ENCODE peak calls at places on chromosomes 7 and 10, in seven cellular contexts. One of them, this sample, is unnamed.

GRCh38 chr7:96084880-96085551 is 236.9 kb downstream of the SLC25A13 start:
- ATAC-seq in T-cell: no peak
- ATAC-seq in activated naive CD8-positive, alpha-beta T cell treated with anti-CD3 and anti-CD28 coated beads, Interleukin-2, amount 10 ng/mL, durations not matched to agents 7 days and 5 days: no peak
- ATAC-seq in upper lobe of right lung: no peak
- ATAC-seq in activated T-cell treated with anti-CD3 and anti-CD28 coated beads, Interleukin-2, amount 50 U/mL, for 72 hours: peak
- ATAC-seq in psoas muscle: no peak
- ATAC-seq in natural killer cell: no peak
- ATAC-seq in this sample: peak

GRCh38 chr7:131090188-131090587 is 237.5 kb upstream of the MKLN1 start:
- ATAC-seq in upper lobe of right lung: no peak
- ATAC-seq in natural killer cell: no peak
- ATAC-seq in activated naive CD8-positive, alpha-beta T cell treated with anti-CD3 and anti-CD28 coated beads, Interleukin-2, amount 10 ng/mL, durations not matched to agents 7 days and 5 days: no peak
- ATAC-seq in activated T-cell treated with anti-CD3 and anti-CD28 coated beads, Interleukin-2, amount 50 U/mL, for 72 hours: no peak
- ATAC-seq in psoas muscle: no peak
- ATAC-seq in T-cell: no peak
- ATAC-seq in this sample: no peak

GRCh38 chr7:73615886-73616285 is 8.4 kb downstream of the MLXIPL start:
- ATAC-seq in activated naive CD8-positive, alpha-beta T cell treated with anti-CD3 and anti-CD28 coated beads, Interleukin-2, amount 10 ng/mL, durations not matched to agents 7 days and 5 days: no peak
- ATAC-seq in upper lobe of right lung: no peak
- ATAC-seq in T-cell: no peak
- ATAC-seq in activated T-cell treated with anti-CD3 and anti-CD28 coated beads, Interleukin-2, amount 50 U/mL, for 72 hours: no peak
- ATAC-seq in psoas muscle: no peak
- ATAC-seq in natural killer cell: no peak
- ATAC-seq in this sample: no peak

GRCh38 chr7:114310344-114311118 is 104.1 kb upstream of the FOXP2 start:
- ATAC-seq in activated naive CD8-positive, alpha-beta T cell treated with anti-CD3 and anti-CD28 coated beads, Interleukin-2, amount 10 ng/mL, durations not matched to agents 7 days and 5 days: no peak
- ATAC-seq in activated T-cell treated with anti-CD3 and anti-CD28 coated beads, Interleukin-2, amount 50 U/mL, for 72 hours: no peak
- ATAC-seq in psoas muscle: peak
- ATAC-seq in upper lobe of right lung: peak
- ATAC-seq in T-cell: no peak
- ATAC-seq in natural killer cell: no peak
- ATAC-seq in this sample: no peak

GRCh38 chr7:17560516-17560915 is 262.1 kb downstream of the AHR start:
- ATAC-seq in activated T-cell treated with anti-CD3 and anti-CD28 coated beads, Interleukin-2, amount 50 U/mL, for 72 hours: no peak
- ATAC-seq in activated naive CD8-positive, alpha-beta T cell treated with anti-CD3 and anti-CD28 coated beads, Interleukin-2, amount 10 ng/mL, durations not matched to agents 7 days and 5 days: no peak
- ATAC-seq in natural killer cell: no peak
- ATAC-seq in psoas muscle: no peak
- ATAC-seq in T-cell: no peak
- ATAC-seq in upper lobe of right lung: no peak
- ATAC-seq in this sample: no peak

GRCh38 chr10:103651783-103652476 is 158.4 kb downstream of the NEURL1 start:
- ATAC-seq in natural killer cell: no peak
- ATAC-seq in upper lobe of right lung: no peak
- ATAC-seq in activated T-cell treated with anti-CD3 and anti-CD28 coated beads, Interleukin-2, amount 50 U/mL, for 72 hours: no peak
- ATAC-seq in psoas muscle: peak
- ATAC-seq in activated naive CD8-positive, alpha-beta T cell treated with anti-CD3 and anti-CD28 coated beads, Interleukin-2, amount 10 ng/mL, durations not matched to agents 7 days and 5 days: no peak
- ATAC-seq in T-cell: no peak
- ATAC-seq in this sample: no peak

GRCh38 chr10:122531935-122532334 is 28.6 kb upstream of the DMBT1 start:
- ATAC-seq in activated naive CD8-positive, alpha-beta T cell treated with anti-CD3 and anti-CD28 coated beads, Interleukin-2, amount 10 ng/mL, durations not matched to agents 7 days and 5 days: no peak
- ATAC-seq in psoas muscle: no peak
- ATAC-seq in T-cell: no peak
- ATAC-seq in natural killer cell: no peak
- ATAC-seq in upper lobe of right lung: peak
- ATAC-seq in activated T-cell treated with anti-CD3 and anti-CD28 coated beads, Interleukin-2, amount 50 U/mL, for 72 hours: no peak
- ATAC-seq in this sample: no peak

GRCh38 chr7:42263971-42264370 is 27.0 kb upstream of the GLI3 start:
- ATAC-seq in upper lobe of right lung: no peak
- ATAC-seq in activated T-cell treated with anti-CD3 and anti-CD28 coated beads, Interleukin-2, amount 50 U/mL, for 72 hours: no peak
- ATAC-seq in natural killer cell: no peak
- ATAC-seq in activated naive CD8-positive, alpha-beta T cell treated with anti-CD3 and anti-CD28 coated beads, Interleukin-2, amount 10 ng/mL, durations not matched to agents 7 days and 5 days: no peak
- ATAC-seq in T-cell: no peak
- ATAC-seq in psoas muscle: peak
- ATAC-seq in this sample: no peak

GRCh38 chr10:71378341-71379117 is 18.2 kb upstream of the CDH23 start:
- ATAC-seq in upper lobe of right lung: no peak
- ATAC-seq in natural killer cell: no peak
- ATAC-seq in activated T-cell treated with anti-CD3 and anti-CD28 coated beads, Interleukin-2, amount 50 U/mL, for 72 hours: no peak
- ATAC-seq in activated naive CD8-positive, alpha-beta T cell treated with anti-CD3 and anti-CD28 coated beads, Interleukin-2, amount 10 ng/mL, durations not matched to agents 7 days and 5 days: no peak
- ATAC-seq in T-cell: no peak
- ATAC-seq in psoas muscle: no peak
- ATAC-seq in this sample: peak

GRCh38 chr7:5508698-5509097 is 85.1 kb upstream of the TNRC18 start:
- ATAC-seq in upper lobe of right lung: no peak
- ATAC-seq in activated naive CD8-positive, alpha-beta T cell treated with anti-CD3 and anti-CD28 coated beads, Interleukin-2, amount 10 ng/mL, durations not matched to agents 7 days and 5 days: no peak
- ATAC-seq in T-cell: no peak
- ATAC-seq in activated T-cell treated with anti-CD3 and anti-CD28 coated beads, Interleukin-2, amount 50 U/mL, for 72 hours: no peak
- ATAC-seq in psoas muscle: no peak
- ATAC-seq in natural killer cell: no peak
- ATAC-seq in this sample: no peak

GRCh38 chr10:14032406-14032998 is 298.2 kb downstream of the FRMD4A start:
- ATAC-seq in natural killer cell: peak
- ATAC-seq in T-cell: peak
- ATAC-seq in psoas muscle: no peak
- ATAC-seq in upper lobe of right lung: peak
- ATAC-seq in activated naive CD8-positive, alpha-beta T cell treated with anti-CD3 and anti-CD28 coated beads, Interleukin-2, amount 10 ng/mL, durations not matched to agents 7 days and 5 days: no peak
- ATAC-seq in activated T-cell treated with anti-CD3 and anti-CD28 coated beads, Interleukin-2, amount 50 U/mL, for 72 hours: no peak
- ATAC-seq in this sample: no peak

GRCh38 chr10:17651891-17652290 is 7.9 kb downstream of the STAM start:
- ATAC-seq in psoas muscle: no peak
- ATAC-seq in activated naive CD8-positive, alpha-beta T cell treated with anti-CD3 and anti-CD28 coated beads, Interleukin-2, amount 10 ng/mL, durations not matched to agents 7 days and 5 days: no peak
- ATAC-seq in natural killer cell: no peak
- ATAC-seq in T-cell: no peak
- ATAC-seq in upper lobe of right lung: no peak
- ATAC-seq in activated T-cell treated with anti-CD3 and anti-CD28 coated beads, Interleukin-2, amount 50 U/mL, for 72 hours: no peak
- ATAC-seq in this sample: no peak

GRCh38 chr10:78890506-78890905 is 178.3 kb upstream of the ZMIZ1 start:
- ATAC-seq in psoas muscle: no peak
- ATAC-seq in upper lobe of right lung: no peak
- ATAC-seq in activated T-cell treated with anti-CD3 and anti-CD28 coated beads, Interleukin-2, amount 50 U/mL, for 72 hours: no peak
- ATAC-seq in T-cell: no peak
- ATAC-seq in natural killer cell: no peak
- ATAC-seq in activated naive CD8-positive, alpha-beta T cell treated with anti-CD3 and anti-CD28 coated beads, Interleukin-2, amount 10 ng/mL, durations not matched to agents 7 days and 5 days: no peak
- ATAC-seq in this sample: no peak

GRCh38 chr7:94303736-94304135 is 91.0 kb upstream of the COL1A2 start:
- ATAC-seq in natural killer cell: no peak
- ATAC-seq in activated naive CD8-positive, alpha-beta T cell treated with anti-CD3 and anti-CD28 coated beads, Interleukin-2, amount 10 ng/mL, durations not matched to agents 7 days and 5 days: no peak
- ATAC-seq in upper lobe of right lung: no peak
- ATAC-seq in psoas muscle: peak
- ATAC-seq in T-cell: no peak
- ATAC-seq in activated T-cell treated with anti-CD3 and anti-CD28 coated beads, Interleukin-2, amount 50 U/mL, for 72 hours: no peak
- ATAC-seq in this sample: no peak

GRCh38 chr7:47484923-47485639 is 96.8 kb downstream of the TNS3 start:
- ATAC-seq in T-cell: no peak
- ATAC-seq in upper lobe of right lung: no peak
- ATAC-seq in psoas muscle: peak
- ATAC-seq in natural killer cell: no peak
- ATAC-seq in activated T-cell treated with anti-CD3 and anti-CD28 coated beads, Interleukin-2, amount 50 U/mL, for 72 hours: no peak
- ATAC-seq in activated naive CD8-positive, alpha-beta T cell treated with anti-CD3 and anti-CD28 coated beads, Interleukin-2, amount 10 ng/mL, durations not matched to agents 7 days and 5 days: no peak
- ATAC-seq in this sample: no peak

GRCh38 chr7:15839415-15840100 is 153.1 kb upstream of the MEOX2 start:
- ATAC-seq in psoas muscle: peak
- ATAC-seq in upper lobe of right lung: peak
- ATAC-seq in activated T-cell treated with anti-CD3 and anti-CD28 coated beads, Interleukin-2, amount 50 U/mL, for 72 hours: no peak
- ATAC-seq in T-cell: no peak
- ATAC-seq in activated naive CD8-positive, alpha-beta T cell treated with anti-CD3 and anti-CD28 coated beads, Interleukin-2, amount 10 ng/mL, durations not matched to agents 7 days and 5 days: no peak
- ATAC-seq in natural killer cell: no peak
- ATAC-seq in this sample: no peak

GRCh38 chr10:98338318-98338717 is 70.3 kb upstream of the LOXL4 start:
- ATAC-seq in psoas muscle: peak
- ATAC-seq in activated naive CD8-positive, alpha-beta T cell treated with anti-CD3 and anti-CD28 coated beads, Interleukin-2, amount 10 ng/mL, durations not matched to agents 7 days and 5 days: no peak
- ATAC-seq in T-cell: no peak
- ATAC-seq in natural killer cell: no peak
- ATAC-seq in activated T-cell treated with anti-CD3 and anti-CD28 coated beads, Interleukin-2, amount 50 U/mL, for 72 hours: no peak
- ATAC-seq in upper lobe of right lung: no peak
- ATAC-seq in this sample: no peak

GRCh38 chr7:44959433-44959951 is 19.3 kb downstream of the MYO1G start:
- ATAC-seq in psoas muscle: no peak
- ATAC-seq in activated T-cell treated with anti-CD3 and anti-CD28 coated beads, Interleukin-2, amount 50 U/mL, for 72 hours: peak
- ATAC-seq in T-cell: no peak
- ATAC-seq in natural killer cell: peak
- ATAC-seq in activated naive CD8-positive, alpha-beta T cell treated with anti-CD3 and anti-CD28 coated beads, Interleukin-2, amount 10 ng/mL, durations not matched to agents 7 days and 5 days: peak
- ATAC-seq in upper lobe of right lung: no peak
- ATAC-seq in this sample: peak

GRCh38 chr10:88901610-88902327 is 21.7 kb downstream of the STAMBPL1 start:
- ATAC-seq in T-cell: peak
- ATAC-seq in upper lobe of right lung: peak
- ATAC-seq in psoas muscle: no peak
- ATAC-seq in activated naive CD8-positive, alpha-beta T cell treated with anti-CD3 and anti-CD28 coated beads, Interleukin-2, amount 10 ng/mL, durations not matched to agents 7 days and 5 days: peak
- ATAC-seq in natural killer cell: peak
- ATAC-seq in activated T-cell treated with anti-CD3 and anti-CD28 coated beads, Interleukin-2, amount 50 U/mL, for 72 hours: peak
- ATAC-seq in this sample: peak

GRCh38 chr10:50650481-50650880 is 26.7 kb upstream of the SGMS1 start:
- ATAC-seq in natural killer cell: no peak
- ATAC-seq in psoas muscle: no peak
- ATAC-seq in activated T-cell treated with anti-CD3 and anti-CD28 coated beads, Interleukin-2, amount 50 U/mL, for 72 hours: no peak
- ATAC-seq in upper lobe of right lung: no peak
- ATAC-seq in activated naive CD8-positive, alpha-beta T cell treated with anti-CD3 and anti-CD28 coated beads, Interleukin-2, amount 10 ng/mL, durations not matched to agents 7 days and 5 days: no peak
- ATAC-seq in T-cell: no peak
- ATAC-seq in this sample: no peak

GRCh38 chr7:88141953-88142352 is 77.9 kb downstream of the SRI start:
- ATAC-seq in natural killer cell: no peak
- ATAC-seq in upper lobe of right lung: no peak
- ATAC-seq in psoas muscle: no peak
- ATAC-seq in activated naive CD8-positive, alpha-beta T cell treated with anti-CD3 and anti-CD28 coated beads, Interleukin-2, amount 10 ng/mL, durations not matched to agents 7 days and 5 days: no peak
- ATAC-seq in activated T-cell treated with anti-CD3 and anti-CD28 coated beads, Interleukin-2, amount 50 U/mL, for 72 hours: no peak
- ATAC-seq in T-cell: no peak
- ATAC-seq in this sample: no peak

GRCh38 chr7:148723166-148723559 is 24.5 kb downstream of the CUL1 start:
- ATAC-seq in natural killer cell: no peak
- ATAC-seq in activated naive CD8-positive, alpha-beta T cell treated with anti-CD3 and anti-CD28 coated beads, Interleukin-2, amount 10 ng/mL, durations not matched to agents 7 days and 5 days: no peak
- ATAC-seq in upper lobe of right lung: no peak
- ATAC-seq in activated T-cell treated with anti-CD3 and anti-CD28 coated beads, Interleukin-2, amount 50 U/mL, for 72 hours: peak
- ATAC-seq in psoas muscle: peak
- ATAC-seq in T-cell: no peak
- ATAC-seq in this sample: no peak

GRCh38 chr10:128047337-128047736 is 78.9 kb downstream of the MKI67 start:
- ATAC-seq in upper lobe of right lung: peak
- ATAC-seq in T-cell: peak
- ATAC-seq in activated T-cell treated with anti-CD3 and anti-CD28 coated beads, Interleukin-2, amount 50 U/mL, for 72 hours: peak
- ATAC-seq in psoas muscle: peak
- ATAC-seq in activated naive CD8-positive, alpha-beta T cell treated with anti-CD3 and anti-CD28 coated beads, Interleukin-2, amount 10 ng/mL, durations not matched to agents 7 days and 5 days: peak
- ATAC-seq in natural killer cell: peak
- ATAC-seq in this sample: peak

GRCh38 chr10:57628592-57629284 is 639.0 kb downstream of the IPMK start:
- ATAC-seq in activated naive CD8-positive, alpha-beta T cell treated with anti-CD3 and anti-CD28 coated beads, Interleukin-2, amount 10 ng/mL, durations not matched to agents 7 days and 5 days: no peak
- ATAC-seq in activated T-cell treated with anti-CD3 and anti-CD28 coated beads, Interleukin-2, amount 50 U/mL, for 72 hours: no peak
- ATAC-seq in natural killer cell: no peak
- ATAC-seq in psoas muscle: no peak
- ATAC-seq in upper lobe of right lung: no peak
- ATAC-seq in T-cell: no peak
- ATAC-seq in this sample: no peak

GRCh38 chr10:63670291-63670898 is 149.2 kb downstream of the REEP3 start:
- ATAC-seq in psoas muscle: peak
- ATAC-seq in upper lobe of right lung: peak
- ATAC-seq in T-cell: no peak
- ATAC-seq in activated naive CD8-positive, alpha-beta T cell treated with anti-CD3 and anti-CD28 coated beads, Interleukin-2, amount 10 ng/mL, durations not matched to agents 7 days and 5 days: no peak
- ATAC-seq in activated T-cell treated with anti-CD3 and anti-CD28 coated beads, Interleukin-2, amount 50 U/mL, for 72 hours: peak
- ATAC-seq in natural killer cell: no peak
- ATAC-seq in this sample: no peak

GRCh38 chr10:126222736-126223511 is 165.4 kb downstream of the ADAM12 start:
- ATAC-seq in T-cell: no peak
- ATAC-seq in psoas muscle: no peak
- ATAC-seq in upper lobe of right lung: no peak
- ATAC-seq in activated T-cell treated with anti-CD3 and anti-CD28 coated beads, Interleukin-2, amount 50 U/mL, for 72 hours: no peak
- ATAC-seq in natural killer cell: no peak
- ATAC-seq in activated naive CD8-positive, alpha-beta T cell treated with anti-CD3 and anti-CD28 coated beads, Interleukin-2, amount 10 ng/mL, durations not matched to agents 7 days and 5 days: no peak
- ATAC-seq in this sample: no peak

GRCh38 chr7:17598846-17599245 is 300.4 kb downstream of the AHR start:
- ATAC-seq in activated T-cell treated with anti-CD3 and anti-CD28 coated beads, Interleukin-2, amount 50 U/mL, for 72 hours: no peak
- ATAC-seq in natural killer cell: no peak
- ATAC-seq in upper lobe of right lung: no peak
- ATAC-seq in psoas muscle: no peak
- ATAC-seq in T-cell: no peak
- ATAC-seq in activated naive CD8-positive, alpha-beta T cell treated with anti-CD3 and anti-CD28 coated beads, Interleukin-2, amount 10 ng/mL, durations not matched to agents 7 days and 5 days: no peak
- ATAC-seq in this sample: no peak

GRCh38 chr10:7475046-7475860 is 64.4 kb upstream of the SFMBT2 start:
- ATAC-seq in psoas muscle: peak
- ATAC-seq in activated naive CD8-positive, alpha-beta T cell treated with anti-CD3 and anti-CD28 coated beads, Interleukin-2, amount 10 ng/mL, durations not matched to agents 7 days and 5 days: no peak
- ATAC-seq in T-cell: no peak
- ATAC-seq in natural killer cell: no peak
- ATAC-seq in activated T-cell treated with anti-CD3 and anti-CD28 coated beads, Interleukin-2, amount 50 U/mL, for 72 hours: no peak
- ATAC-seq in upper lobe of right lung: peak
- ATAC-seq in this sample: no peak

GRCh38 chr10:104104926-104105325 is 17.0 kb upstream of the SFR1 start:
- ATAC-seq in upper lobe of right lung: no peak
- ATAC-seq in activated T-cell treated with anti-CD3 and anti-CD28 coated beads, Interleukin-2, amount 50 U/mL, for 72 hours: no peak
- ATAC-seq in psoas muscle: no peak
- ATAC-seq in natural killer cell: no peak
- ATAC-seq in activated naive CD8-positive, alpha-beta T cell treated with anti-CD3 and anti-CD28 coated beads, Interleukin-2, amount 10 ng/mL, durations not matched to agents 7 days and 5 days: no peak
- ATAC-seq in T-cell: no peak
- ATAC-seq in this sample: no peak

GRCh38 chr10:132095403-132096113 is 29.8 kb downstream of the JAKMIP3 start:
- ATAC-seq in upper lobe of right lung: no peak
- ATAC-seq in activated T-cell treated with anti-CD3 and anti-CD28 coated beads, Interleukin-2, amount 50 U/mL, for 72 hours: no peak
- ATAC-seq in natural killer cell: no peak
- ATAC-seq in psoas muscle: peak
- ATAC-seq in activated naive CD8-positive, alpha-beta T cell treated with anti-CD3 and anti-CD28 coated beads, Interleukin-2, amount 10 ng/mL, durations not matched to agents 7 days and 5 days: no peak
- ATAC-seq in T-cell: no peak
- ATAC-seq in this sample: no peak

GRCh38 chr7:12434012-12434642 is 30.5 kb upstream of the VWDE start:
- ATAC-seq in psoas muscle: no peak
- ATAC-seq in natural killer cell: no peak
- ATAC-seq in upper lobe of right lung: no peak
- ATAC-seq in activated T-cell treated with anti-CD3 and anti-CD28 coated beads, Interleukin-2, amount 50 U/mL, for 72 hours: no peak
- ATAC-seq in activated naive CD8-positive, alpha-beta T cell treated with anti-CD3 and anti-CD28 coated beads, Interleukin-2, amount 10 ng/mL, durations not matched to agents 7 days and 5 days: no peak
- ATAC-seq in T-cell: no peak
- ATAC-seq in this sample: no peak

GRCh38 chr10:53699684-53700083 is 927.1 kb upstream of the MBL2 start:
- ATAC-seq in activated naive CD8-positive, alpha-beta T cell treated with anti-CD3 and anti-CD28 coated beads, Interleukin-2, amount 10 ng/mL, durations not matched to agents 7 days and 5 days: no peak
- ATAC-seq in psoas muscle: no peak
- ATAC-seq in activated T-cell treated with anti-CD3 and anti-CD28 coated beads, Interleukin-2, amount 50 U/mL, for 72 hours: no peak
- ATAC-seq in natural killer cell: no peak
- ATAC-seq in upper lobe of right lung: no peak
- ATAC-seq in T-cell: no peak
- ATAC-seq in this sample: no peak

GRCh38 chr10:91556691-91557529 is 76.0 kb downstream of the PPP1R3C start:
- ATAC-seq in natural killer cell: no peak
- ATAC-seq in T-cell: no peak
- ATAC-seq in psoas muscle: no peak
- ATAC-seq in activated naive CD8-positive, alpha-beta T cell treated with anti-CD3 and anti-CD28 coated beads, Interleukin-2, amount 10 ng/mL, durations not matched to agents 7 days and 5 days: no peak
- ATAC-seq in activated T-cell treated with anti-CD3 and anti-CD28 coated beads, Interleukin-2, amount 50 U/mL, for 72 hours: no peak
- ATAC-seq in upper lobe of right lung: peak
- ATAC-seq in this sample: no peak

GRCh38 chr10:82150123-82150900 is 275.3 kb downstream of the NRG3 start:
- ATAC-seq in natural killer cell: no peak
- ATAC-seq in activated naive CD8-positive, alpha-beta T cell treated with anti-CD3 and anti-CD28 coated beads, Interleukin-2, amount 10 ng/mL, durations not matched to agents 7 days and 5 days: no peak
- ATAC-seq in psoas muscle: no peak
- ATAC-seq in activated T-cell treated with anti-CD3 and anti-CD28 coated beads, Interleukin-2, amount 50 U/mL, for 72 hours: no peak
- ATAC-seq in upper lobe of right lung: peak
- ATAC-seq in T-cell: no peak
- ATAC-seq in this sample: no peak

GRCh38 chr7:127874049-127874636 is 157.1 kb downstream of the LRRC4 start:
- ATAC-seq in T-cell: no peak
- ATAC-seq in psoas muscle: no peak
- ATAC-seq in upper lobe of right lung: no peak
- ATAC-seq in natural killer cell: no peak
- ATAC-seq in activated T-cell treated with anti-CD3 and anti-CD28 coated beads, Interleukin-2, amount 50 U/mL, for 72 hours: peak
- ATAC-seq in activated naive CD8-positive, alpha-beta T cell treated with anti-CD3 and anti-CD28 coated beads, Interleukin-2, amount 10 ng/mL, durations not matched to agents 7 days and 5 days: no peak
- ATAC-seq in this sample: no peak

GRCh38 chr7:92631067-92631829 is 41.1 kb upstream of the FAM133B start:
- ATAC-seq in T-cell: no peak
- ATAC-seq in psoas muscle: no peak
- ATAC-seq in activated T-cell treated with anti-CD3 and anti-CD28 coated beads, Interleukin-2, amount 50 U/mL, for 72 hours: peak
- ATAC-seq in natural killer cell: no peak
- ATAC-seq in activated naive CD8-positive, alpha-beta T cell treated with anti-CD3 and anti-CD28 coated beads, Interleukin-2, amount 10 ng/mL, durations not matched to agents 7 days and 5 days: peak
- ATAC-seq in upper lobe of right lung: no peak
- ATAC-seq in this sample: peak

GRCh38 chr10:70579234-70580002 is 23.1 kb downstream of the PRF1 start:
- ATAC-seq in activated naive CD8-positive, alpha-beta T cell treated with anti-CD3 and anti-CD28 coated beads, Interleukin-2, amount 10 ng/mL, durations not matched to agents 7 days and 5 days: peak
- ATAC-seq in T-cell: no peak
- ATAC-seq in natural killer cell: peak
- ATAC-seq in activated T-cell treated with anti-CD3 and anti-CD28 coated beads, Interleukin-2, amount 50 U/mL, for 72 hours: peak
- ATAC-seq in upper lobe of right lung: no peak
- ATAC-seq in psoas muscle: no peak
- ATAC-seq in this sample: no peak

GRCh38 chr10:125849448-125849847 is 26.1 kb downstream of the BCCIP start:
- ATAC-seq in natural killer cell: no peak
- ATAC-seq in T-cell: no peak
- ATAC-seq in activated T-cell treated with anti-CD3 and anti-CD28 coated beads, Interleukin-2, amount 50 U/mL, for 72 hours: no peak
- ATAC-seq in activated naive CD8-positive, alpha-beta T cell treated with anti-CD3 and anti-CD28 coated beads, Interleukin-2, amount 10 ng/mL, durations not matched to agents 7 days and 5 days: no peak
- ATAC-seq in psoas muscle: no peak
- ATAC-seq in upper lobe of right lung: peak
- ATAC-seq in this sample: no peak